ENCODE peak calls at places on chromosomes 2 and 18, in five cellular contexts. X is AG08396; P is ovary; A is esophagus squamous epithelium; I is stimulated activated naive CD8-positive, alpha-beta T cell treated with anti-CD3 and anti-CD28 coated beads, Interleukin-15, Interleukin-2, amounts not matched to agents 100 U/mL and 50 U/mL, for 24 hours. C is an unnamed sample.
A peak's percentile ranks its signal among the peaks of the same experiment; 100 is the strongest.

GRCh38 chr2:60148717-60149116 is 404.7 kb downstream of the BCL11A start:
- DNase-seq in X (no peak), P (no peak), A (no peak), I (no peak), C (peak; percentile 20)

GRCh38 chr2:80112790-80113189 is 191.8 kb downstream of the LRRTM1 start:
- DNase-seq in X (no peak), P (no peak), A (no peak), I (no peak), C (no peak)

GRCh38 chr2:10354399-10354798 is 51.7 kb downstream of the HPCAL1 start:
- DNase-seq in X (no peak), P (no peak), A (no peak), I (no peak), C (no peak)

GRCh38 chr2:204127238-204127637 is 190.7 kb downstream of the ICOS start:
- DNase-seq in X (no peak), P (no peak), A (no peak), I (no peak), C (no peak)

GRCh38 chr2:204982303-204982702 is 437.0 kb downstream of the PARD3B start:
- DNase-seq in X (peak; percentile 13), P (no peak), A (no peak), I (no peak), C (no peak)

GRCh38 chr18:79857082-79857661 is 59.4 kb downstream of the KCNG2 start:
- DNase-seq in X (peak; percentile 86), P (no peak), A (no peak), I (no peak), C (no peak)

GRCh38 chr2:190343500-190344274 is at the start of gene INPP1:
- DNase-seq in X (peak; percentile 83), P (peak; percentile 77), A (peak; percentile 6), I (peak; percentile 58), C (peak; percentile 45)

GRCh38 chr2:181189932-181190331 is 209.5 kb downstream of the UBE2E3 start:
- DNase-seq in X (no peak), P (no peak), A (no peak), I (no peak), C (no peak)

GRCh38 chr2:116680537-116680936 is 1134.0 kb upstream of the DDX18 start:
- DNase-seq in X (no peak), P (no peak), A (no peak), I (no peak), C (no peak)

GRCh38 chr18:42029100-42029499 is 74.1 kb downstream of the PIK3C3 start:
- DNase-seq in X (no peak), P (no peak), A (no peak), I (no peak), C (no peak)

GRCh38 chr18:36905560-36905959 is 76.6 kb downstream of the KIAA1328 start:
- DNase-seq in X (no peak), P (no peak), A (no peak), I (no peak), C (no peak)

GRCh38 chr2:205270689-205271088 is 411.6 kb upstream of the NRP2 start:
- DNase-seq in X (no peak), P (no peak), A (no peak), I (no peak), C (no peak)